ENCODE peak calls at places on chromosomes 2 and 18, in nine cellular contexts. H, A, D, M, X, E, W, I and B are unnamed samples.

GRCh38 chr2:79874015-79874414 is 361.2 kb downstream of the CTNNA2 start:
- DNase-seq in I (no peak), X (no peak), M (no peak), A (no peak), D (no peak), E (no peak), H (no peak), W (no peak), B (no peak)

GRCh38 chr2:25582079-25582830 is 91.1 kb downstream of the DTNB start:
- DNase-seq in X (no peak), M (no peak), E (no peak), H (no peak), D (no peak), I (no peak), W (no peak), A (no peak), B (no peak)

GRCh38 chr2:112335600-112335999 is 60.2 kb downstream of the ZC3H6 start:
- DNase-seq in M (no peak), W (no peak), X (no peak), H (no peak), E (no peak), D (no peak), I (no peak), A (no peak), B (peak; percentile 52)

GRCh38 chr18:58493516-58494253 is 135.2 kb downstream of the ALPK2 start:
- DNase-seq in M (peak; percentile 79), X (peak; percentile 47), D (peak; percentile 45), W (peak; percentile 69), I (peak; percentile 39), E (peak; percentile 77), A (peak; percentile 66), H (peak; percentile 84), B (peak; percentile 66)

GRCh38 chr18:42707080-42707479 is 408.4 kb downstream of the RIT2 start:
- DNase-seq in W (no peak), D (no peak), A (no peak), X (no peak), H (no peak), E (no peak), I (no peak), M (no peak), B (no peak)

GRCh38 chr18:5503740-5504139 is 40.1 kb downstream of the EPB41L3 start:
- DNase-seq in I (no peak), M (no peak), H (no peak), A (no peak), D (no peak), X (no peak), W (no peak), E (no peak), B (no peak)

GRCh38 chr2:168528016-168528415 is 71.9 kb downstream of the CERS6 start:
- DNase-seq in D (no peak), E (no peak), I (no peak), M (no peak), W (no peak), H (no peak), X (no peak), A (no peak), B (no peak)

GRCh38 chr2:188395903-188396699 is 104.4 kb downstream of the GULP1 start:
- DNase-seq in D (no peak), X (no peak), H (no peak), M (peak; percentile 32), A (no peak), W (no peak), I (no peak), E (no peak), B (no peak)

GRCh38 chr2:25697559-25698341 is 24.4 kb upstream of the DTNB start:
- DNase-seq in A (no peak), W (no peak), H (no peak), M (peak; percentile 24), I (no peak), D (no peak), E (no peak), X (no peak), B (no peak)

GRCh38 chr2:23008951-23009350 is 376.0 kb upstream of the KLHL29 start:
- DNase-seq in M (no peak), E (no peak), X (no peak), I (no peak), A (no peak), W (no peak), H (no peak), D (no peak), B (no peak)